ENCODE peak calls at places on chromosomes 12 and 14, in nine cellular contexts. R is HuH-7; U is activated B cell treated with CpG ODN at 0.5 μM for 24 hours; X is B cell; S is CD4-positive, alpha-beta T cell; A is upper lobe of left lung; W is ELR; J is effector CD4-positive, alpha-beta T cell; V is NCI-H1105. F is an unnamed sample.

GRCh38 chr14:98143566-98143965 is 1128.4 kb downstream of the BCL11B start:
- DNase-seq in V (no peak), X (no peak), J (no peak), A (no peak), S (no peak), U (no peak), W (no peak), R (no peak), F (no peak)

GRCh38 chr12:125284945-125285344 is 219.7 kb downstream of the AACS start:
- DNase-seq in U (no peak), S (no peak), A (no peak), X (no peak), J (no peak), W (peak), V (no peak), R (no peak), F (no peak)

GRCh38 chr12:70190252-70191010 is 52.8 kb upstream of the CNOT2 start:
- DNase-seq in A (no peak), J (no peak), S (no peak), W (peak), U (no peak), X (no peak), R (no peak), V (no peak), F (no peak)

GRCh38 chr12:25034676-25035075 is 85.8 kb upstream of the BCAT1 start:
- DNase-seq in V (no peak), A (no peak), U (no peak), J (no peak), R (no peak), S (no peak), W (no peak), X (no peak), F (no peak)

GRCh38 chr12:84636801-84637285 is 275.8 kb downstream of the SLC6A15 start:
- DNase-seq in R (no peak), S (no peak), J (no peak), U (no peak), W (no peak), X (no peak), A (no peak), V (no peak), F (no peak)

GRCh38 chr14:75554482-75554881 is 23.9 kb upstream of the FLVCR2 start:
- DNase-seq in U (no peak), R (no peak), X (no peak), V (no peak), J (no peak), S (no peak), A (no peak), W (peak), F (no peak)

GRCh38 chr12:91920740-91921139 is 224.9 kb downstream of the BTG1 start:
- DNase-seq in U (no peak), A (no peak), S (no peak), J (no peak), V (no peak), W (no peak), X (no peak), R (no peak), F (no peak)

GRCh38 chr12:50185975-50186663 is 18.9 kb upstream of the CERS5 start:
- DNase-seq in V (peak), X (no peak), A (no peak), R (no peak), U (no peak), S (no peak), J (no peak), W (peak), F (no peak)

GRCh38 chr14:89041245-89041585 is 216.8 kb downstream of the TTC8 start:
- DNase-seq in J (no peak), V (peak), W (no peak), A (no peak), S (no peak), X (no peak), R (peak), U (no peak), F (no peak)

GRCh38 chr12:132723015-132723763 is 12.5 kb downstream of the PGAM5 start:
- DNase-seq in S (no peak), U (no peak), V (no peak), W (peak), X (peak), R (no peak), J (no peak), A (no peak), F (no peak)

GRCh38 chr12:110269622-110270124 is 11.4 kb upstream of the ATP2A2 start:
- DNase-seq in V (no peak), J (no peak), X (no peak), U (no peak), S (no peak), A (peak), R (no peak), W (peak), F (no peak)

GRCh38 chr12:92784795-92785562 is 82.2 kb downstream of the PLEKHG7 start:
- DNase-seq in A (no peak), J (peak), W (peak), R (peak), X (peak), S (no peak), U (no peak), V (peak), F (no peak)

GRCh38 chr14:100297320-100298300 is 8.6 kb downstream of the SLC25A29 start:
- DNase-seq in J (no peak), X (peak), S (no peak), V (no peak), A (peak), R (no peak), U (peak), W (peak), F (no peak)

GRCh38 chr12:46990211-46990610 is 89.2 kb upstream of the PCED1B start:
- DNase-seq in J (no peak), W (no peak), R (no peak), A (no peak), S (no peak), V (no peak), X (no peak), U (no peak), F (no peak)

GRCh38 chr14:101588286-101588975 is 27.1 kb downstream of the DIO3 start:
- DNase-seq in W (no peak), X (no peak), U (no peak), J (no peak), A (no peak), R (no peak), S (no peak), V (no peak), F (no peak)

GRCh38 chr12:9235519-9235918 is 27.3 kb upstream of the PZP start:
- DNase-seq in U (no peak), S (no peak), W (no peak), V (no peak), X (no peak), J (no peak), A (no peak), R (no peak), F (no peak)

GRCh38 chr12:122909442-122910288 is 13.7 kb upstream of the VPS37B start:
- DNase-seq in V (peak), W (no peak), X (no peak), S (no peak), J (no peak), A (no peak), R (no peak), U (no peak), F (no peak)

GRCh38 chr12:111347891-111348644 is 20.8 kb downstream of the PHETA1 start:
- DNase-seq in R (no peak), W (no peak), S (no peak), A (no peak), U (no peak), J (no peak), X (no peak), V (no peak), F (no peak)

GRCh38 chr14:75077794-75078193 is 8.4 kb downstream of the ZC2HC1C start:
- DNase-seq in S (no peak), W (no peak), A (no peak), R (no peak), J (no peak), U (no peak), V (no peak), X (no peak), F (no peak)

GRCh38 chr14:59483819-59484610 is at the start of the genes JKAMP and L3HYPDH:
- DNase-seq in S (peak), W (peak), A (peak), J (peak), X (peak), U (peak), R (peak), V (peak), F (peak)

GRCh38 chr12:47744005-47744651 is 14.6 kb downstream of the RAPGEF3 start:
- DNase-seq in S (peak), W (no peak), V (peak), A (peak), R (peak), U (no peak), X (no peak), J (peak), F (peak)

GRCh38 chr12:91704446-91704845 is 441.2 kb downstream of the BTG1 start:
- DNase-seq in W (peak), J (no peak), S (no peak), A (no peak), X (no peak), V (peak), R (no peak), U (no peak), F (no peak)

GRCh38 chr12:107379852-107380567 is 286.7 kb upstream of the CRY1 start:
- DNase-seq in R (no peak), J (no peak), X (no peak), U (no peak), S (no peak), W (peak), A (no peak), V (peak), F (no peak)

GRCh38 chr14:93286212-93286890 is 46.5 kb downstream of the BTBD7 start:
- DNase-seq in S (no peak), J (no peak), W (peak), U (no peak), V (no peak), R (no peak), X (no peak), A (no peak), F (no peak)

GRCh38 chr12:94832780-94833760 is 170.4 kb downstream of the NDUFA12 start:
- DNase-seq in U (no peak), A (no peak), J (no peak), S (no peak), X (no peak), R (no peak), V (peak), W (no peak), F (no peak)

GRCh38 chr14:60090864-60091519 is 731 bp upstream of the PCNX4 start:
- DNase-seq in X (peak), W (peak), S (peak), U (no peak), R (peak), J (no peak), V (peak), A (peak), F (no peak)

GRCh38 chr14:69726761-69727511 is 40.0 kb upstream of the SRSF5 start:
- DNase-seq in U (peak), S (peak), R (peak), W (peak), X (peak), A (peak), J (peak), V (peak), F (peak)

GRCh38 chr12:3959799-3960560 is 86.8 kb upstream of the PARP11 start:
- DNase-seq in X (no peak), V (no peak), A (no peak), U (no peak), R (no peak), S (no peak), W (no peak), J (no peak), F (no peak)

GRCh38 chr12:7498832-7499231 is 4.7 kb downstream of the CD163 start:
- DNase-seq in A (no peak), X (no peak), R (no peak), V (no peak), S (no peak), U (no peak), J (no peak), W (peak), F (no peak)

GRCh38 chr14:96271421-96271762 is 15.4 kb downstream of the BDKRB1 start:
- DNase-seq in A (no peak), V (no peak), J (no peak), R (no peak), S (no peak), X (no peak), W (peak), U (no peak), F (no peak)

GRCh38 chr14:99320105-99320572 is 48.1 kb upstream of the BCL11B start:
- DNase-seq in U (peak), X (peak), R (peak), S (peak), J (peak), V (peak), A (peak), W (peak), F (peak)

GRCh38 chr12:124720687-124721500 is 142.8 kb downstream of the SCARB1 start:
- DNase-seq in A (peak), W (peak), S (no peak), V (peak), X (no peak), J (no peak), R (no peak), U (no peak), F (no peak)

GRCh38 chr12:111112699-111113098 is 192.3 kb upstream of the MYL2 start:
- DNase-seq in R (no peak), W (no peak), S (no peak), V (no peak), J (no peak), A (no peak), X (no peak), U (no peak), F (no peak)

GRCh38 chr12:132834181-132834711 is 5.6 kb upstream of the GOLGA3 start:
- DNase-seq in X (no peak), V (no peak), A (no peak), S (peak), W (no peak), J (no peak), R (no peak), U (no peak), F (no peak)

GRCh38 chr14:100659345-100660001 is 67.2 kb upstream of the DLK1 start:
- DNase-seq in X (no peak), J (no peak), U (no peak), A (no peak), V (no peak), W (no peak), S (no peak), R (no peak), F (no peak)

GRCh38 chr12:69366796-69367195 is 7.3 kb downstream of the YEATS4 start:
- DNase-seq in S (no peak), U (no peak), V (no peak), R (no peak), A (no peak), X (no peak), J (no peak), W (no peak), F (no peak)

GRCh38 chr12:47022296-47022695 is 57.1 kb upstream of the PCED1B start:
- DNase-seq in R (no peak), J (no peak), X (no peak), W (peak), U (no peak), S (no peak), A (no peak), V (no peak), F (no peak)

GRCh38 chr14:105043656-105044055 is 21.6 kb downstream of the GPR132 start:
- DNase-seq in V (no peak), J (no peak), A (no peak), U (no peak), S (no peak), X (no peak), W (no peak), R (no peak), F (no peak)

GRCh38 chr14:72513994-72514659 is 379.8 kb downstream of the DPF3 start:
- DNase-seq in A (no peak), X (no peak), V (no peak), R (peak), U (no peak), S (no peak), J (no peak), W (peak), F (no peak)